ENCODE peak calls at places on chromosome 5, in four cellular contexts. J is AG08396, F is T follicular helper cell, A is Right ventricle myocardium superior. E is an unnamed sample.

GRCh38 chr5:115377468-115378217 is 81.2 kb upstream of the CCDC112 start:
- DNase-seq in A (no peak), J (peak), F (no peak), E (no peak)

GRCh38 chr5:151495330-151495729 is 47.9 kb downstream of the SLC36A1 start:
- DNase-seq in J (peak), F (no peak), A (no peak), E (no peak)

GRCh38 chr5:25345240-25345771 is 700.5 kb upstream of the CDH10 start:
- DNase-seq in F (no peak), J (no peak), A (no peak), E (no peak)

GRCh38 chr5:179530069-179530998 is 20.0 kb upstream of the RUFY1 start:
- DNase-seq in A (peak), F (peak), J (peak), E (peak)

GRCh38 chr5:126189862-126190261 is 233.3 kb upstream of the GRAMD2B start:
- DNase-seq in J (no peak), F (no peak), A (no peak), E (no peak)

GRCh38 chr5:142396436-142396835 is 71.6 kb upstream of the SPRY4 start:
- DNase-seq in A (no peak), F (no peak), J (no peak), E (no peak)

GRCh38 chr5:132414634-132415377 is 45.3 kb downstream of the SLC22A5 start:
- DNase-seq in J (no peak), A (no peak), F (no peak), E (no peak)

GRCh38 chr5:73494716-73495115 is 3.5 kb upstream of the BTF3 start:
- DNase-seq in J (no peak), A (no peak), F (no peak), E (no peak)

GRCh38 chr5:84191296-84191695 is 193.4 kb downstream of the EDIL3 start:
- DNase-seq in F (no peak), A (no peak), J (no peak), E (no peak)

GRCh38 chr5:34410411-34411139 is 245.6 kb upstream of the RAI14 start:
- DNase-seq in J (no peak), F (no peak), A (no peak), E (no peak)

GRCh38 chr5:59840200-59840601 is 53.3 kb downstream of the PDE4D start:
- DNase-seq in A (no peak), J (no peak), F (no peak), E (no peak)

GRCh38 chr5:72988769-72989168 is 32.9 kb downstream of the FCHO2 start:
- DNase-seq in A (no peak), J (no peak), F (no peak), E (no peak)

GRCh38 chr5:148986636-148987035 is 76.2 kb downstream of the SH3TC2 start:
- DNase-seq in J (no peak), F (no peak), A (no peak), E (no peak)

GRCh38 chr5:101976933-101977332 is 319.2 kb downstream of the SLCO4C1 start:
- DNase-seq in A (no peak), F (no peak), J (no peak), E (no peak)

GRCh38 chr5:176843673-176844072 is 33.3 kb downstream of the UNC5A start:
- DNase-seq in J (no peak), F (no peak), A (no peak), E (no peak)

GRCh38 chr5:7629559-7629958 is 221.4 kb downstream of the CFAP90 start:
- DNase-seq in F (no peak), J (no peak), A (no peak), E (no peak)

GRCh38 chr5:96968074-96968473 is 32.2 kb downstream of the LNPEP start:
- DNase-seq in A (no peak), F (no peak), J (peak), E (no peak)

GRCh38 chr5:10532421-10532820 is 31.4 kb upstream of the ANKRD33B start:
- DNase-seq in J (no peak), F (no peak), A (no peak), E (no peak)

GRCh38 chr5:88834499-88834898 is 48.5 kb downstream of the MEF2C start:
- DNase-seq in F (no peak), A (no peak), J (no peak), E (no peak)

GRCh38 chr5:107542428-107542827 is 128.3 kb downstream of the EFNA5 start:
- DNase-seq in J (peak), A (peak), F (no peak), E (no peak)

E was measured in stimulated activated naive CD4-positive, alpha-beta T cell.